ENCODE peak calls at places on chromosome 22, in six cellular contexts. P, M, A, N, Y and K are unnamed samples.

GRCh38 chr22:37225481-37225880 is 13.2 kb upstream of the SSTR3 start:
- DNase-seq in Y (no peak), N (no peak), P (no peak), A (peak; percentile 47), M (peak; percentile 20), K (no peak)

GRCh38 chr22:28884754-28885375 is 1.5 kb downstream of the ZNRF3 start:
- DNase-seq in A (no peak), N (no peak), Y (no peak), M (no peak), P (peak; percentile 16), K (no peak)

GRCh38 chr22:41256254-41256897 is 15.6 kb upstream of the CHADL start:
- DNase-seq in A (no peak), Y (no peak), P (no peak), N (no peak), M (peak; percentile 66), K (peak; percentile 45)

GRCh38 chr22:17939579-17939978 is 84.8 kb downstream of the MICAL3 start:
- DNase-seq in M (no peak), P (no peak), N (no peak), A (no peak), Y (no peak), K (no peak)

GRCh38 chr22:22702159-22702873 is 57.9 kb downstream of the GGTLC2 start:
- DNase-seq in M (no peak), Y (no peak), N (no peak), A (peak; percentile 12), P (peak; percentile 83), K (no peak)

GRCh38 chr22:16824718-16825687 is at the start of gene XKR3:
- DNase-seq in P (peak; percentile 43), A (peak; percentile 79), Y (no peak), N (peak; percentile 37), M (no peak), K (no peak)

GRCh38 chr22:38083931-38084631 is at the start of gene SLC16A8:
- DNase-seq in Y (no peak), N (no peak), M (no peak), A (no peak), P (no peak), K (no peak)

GRCh38 chr22:22027955-22028354 is 45.4 kb upstream of the TOP3B start:
- DNase-seq in Y (no peak), M (no peak), N (no peak), P (no peak), A (no peak), K (no peak)

GRCh38 chr22:29330753-29331152 is 15.3 kb upstream of the RASL10A start:
- DNase-seq in M (no peak), P (no peak), Y (no peak), A (peak; percentile 42), N (no peak), K (peak; percentile 43)

GRCh38 chr22:21446128-21446826 is 20.9 kb upstream of the TMEM191C start:
- DNase-seq in M (no peak), A (no peak), N (no peak), P (no peak), Y (no peak), K (no peak)

GRCh38 chr22:22907551-22908494 is 20.2 kb downstream of the IGLL5 start:
- DNase-seq in P (no peak), A (no peak), M (no peak), N (no peak), Y (no peak), K (no peak)

DNA sequence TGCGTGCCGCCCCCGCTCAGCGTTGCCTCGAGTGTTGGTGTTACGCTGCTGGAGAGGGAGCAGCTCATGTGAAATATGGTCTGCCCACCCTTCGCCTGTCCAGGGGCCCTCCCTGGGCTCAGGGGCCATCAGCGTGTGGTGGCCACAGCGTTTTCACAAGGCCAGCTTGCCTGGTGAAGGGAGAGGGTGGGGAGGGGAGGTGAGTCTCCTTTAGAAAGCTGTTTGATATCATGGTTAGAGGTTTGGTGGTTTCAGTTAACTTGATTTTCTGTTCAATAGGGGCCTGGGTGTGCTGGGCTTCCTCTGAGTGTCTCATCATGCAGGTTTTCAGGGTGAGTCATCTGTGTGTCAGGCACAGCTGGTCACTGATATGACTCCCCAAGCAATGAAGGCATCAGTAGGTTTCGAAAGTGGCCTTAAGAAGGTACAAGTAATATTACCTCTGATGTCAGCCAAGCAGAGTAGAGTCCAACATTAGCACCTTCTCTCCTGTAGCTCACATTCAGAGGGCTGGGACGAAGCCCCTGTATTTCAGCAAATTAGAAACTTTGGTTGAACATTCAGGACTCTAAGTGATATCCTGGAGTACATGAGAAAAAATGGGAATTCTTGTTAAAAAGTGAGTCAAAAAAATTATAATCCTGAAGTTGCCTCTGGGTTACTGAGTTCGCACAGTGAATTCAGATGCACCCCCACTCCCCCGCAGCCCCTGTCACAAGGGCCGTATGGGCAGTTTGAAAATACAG is 172.5 kb downstream of the TBC1D22A start:
- DNase-seq in Y (peak; percentile 84), M (peak; percentile 56), P (peak; percentile 90), A (peak; percentile 90), N (peak; percentile 17), K (peak; percentile 81)
- TF ChIP-seq MYC in Y (no peak), M (no peak), P (no peak), A (no peak), N (no peak), K (no peak)

GRCh38 chr22:40178417-40179409 is 988 bp downstream of the TNRC6B start:
- DNase-seq in Y (peak; percentile 31), P (peak; percentile 57), A (peak; percentile 75), M (no peak), N (no peak), K (peak; percentile 71)
- TF ChIP-seq MAX in Y (no peak), P (no peak), A (peak; percentile 4), M (no peak), N (no peak), K (no peak)

GRCh38 chr22:40116496-40117200 is 61.1 kb upstream of the TNRC6B start:
- DNase-seq in M (no peak), N (no peak), Y (no peak), P (no peak), A (no peak), K (no peak)
- TF ChIP-seq MYC in M (no peak), N (no peak), Y (no peak), P (no peak), A (no peak), K (no peak)

GRCh38 chr22:44351685-44352377 is 39.1 kb upstream of the SHISAL1 start:
- DNase-seq in P (no peak), Y (no peak), A (peak; percentile 21), M (peak; percentile 46), N (no peak), K (peak; percentile 23)
- TF ChIP-seq MAX in P (no peak), Y (no peak), A (no peak), M (no peak), N (no peak), K (no peak)

GRCh38 chr22:42695294-42695693 is 25.4 kb downstream of the A4GALT start:
- DNase-seq in M (no peak), Y (no peak), N (no peak), A (no peak), P (no peak), K (no peak)

GRCh38 chr22:42699953-42700352 is 20.7 kb downstream of the A4GALT start:
- DNase-seq in A (no peak), M (no peak), Y (no peak), N (no peak), P (no peak), K (no peak)

GRCh38 chr22:42696331-42696967 is 24.2 kb downstream of the A4GALT start:
- DNase-seq in N (no peak), Y (no peak), P (no peak), A (no peak), M (no peak), K (no peak)

GRCh38 chr22:42699281-42699681 is 21.4 kb downstream of the A4GALT start:
- DNase-seq in P (no peak), Y (no peak), A (no peak), M (no peak), N (no peak), K (no peak)

GRCh38 chr22:42697542-42698013 is 23.1 kb downstream of the A4GALT start:
- DNase-seq in P (no peak), M (peak; percentile 79), A (no peak), Y (peak; percentile 61), N (no peak), K (peak; percentile 40)
- TF ChIP-seq MYC in P (no peak), M (no peak), A (no peak), Y (no peak), N (no peak), K (no peak)

DNA sequence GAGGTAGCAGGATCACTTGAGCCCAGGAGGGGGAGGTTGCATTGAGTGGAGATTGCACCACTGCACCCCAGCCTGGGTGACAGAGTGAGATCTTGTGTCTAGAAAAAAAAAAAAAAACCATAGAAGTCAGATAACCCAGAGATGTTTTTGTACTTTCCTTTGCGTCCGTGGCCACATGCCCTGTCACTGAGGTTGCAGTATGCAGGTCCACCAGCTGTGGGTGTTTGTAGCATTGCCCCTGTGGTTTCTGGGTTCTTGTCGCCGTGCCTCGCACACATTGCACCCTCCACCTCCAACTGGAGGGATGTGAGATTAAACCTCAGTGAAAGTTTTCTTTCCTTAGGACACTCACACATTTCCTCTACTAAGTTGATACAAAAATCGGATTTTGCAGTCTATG is 70.3 kb downstream of the TNRC6B start:
- DNase-seq in A (no peak), P (no peak), M (no peak), N (no peak), Y (no peak), K (no peak)
- TF ChIP-seq MAX in A (no peak), P (no peak), M (no peak), N (no peak), Y (no peak), K (no peak)

GRCh38 chr22:48486163-48486957 is 1341.3 kb downstream of the BRD1 start:
- DNase-seq in N (no peak), Y (no peak), M (no peak), A (no peak), P (no peak), K (no peak)

GRCh38 chr22:48489551-48490512 is 1337.8 kb downstream of the BRD1 start:
- DNase-seq in P (no peak), M (no peak), N (no peak), A (no peak), Y (no peak), K (no peak)

GRCh38 chr22:48490513-48491411 is 1336.9 kb downstream of the BRD1 start:
- DNase-seq in A (no peak), Y (no peak), N (no peak), P (no peak), M (peak; percentile 25), K (no peak)

GRCh38 chr22:48488611-48489456 is 1338.8 kb downstream of the BRD1 start:
- DNase-seq in N (no peak), P (no peak), A (no peak), M (no peak), Y (no peak), K (no peak)

DNA sequence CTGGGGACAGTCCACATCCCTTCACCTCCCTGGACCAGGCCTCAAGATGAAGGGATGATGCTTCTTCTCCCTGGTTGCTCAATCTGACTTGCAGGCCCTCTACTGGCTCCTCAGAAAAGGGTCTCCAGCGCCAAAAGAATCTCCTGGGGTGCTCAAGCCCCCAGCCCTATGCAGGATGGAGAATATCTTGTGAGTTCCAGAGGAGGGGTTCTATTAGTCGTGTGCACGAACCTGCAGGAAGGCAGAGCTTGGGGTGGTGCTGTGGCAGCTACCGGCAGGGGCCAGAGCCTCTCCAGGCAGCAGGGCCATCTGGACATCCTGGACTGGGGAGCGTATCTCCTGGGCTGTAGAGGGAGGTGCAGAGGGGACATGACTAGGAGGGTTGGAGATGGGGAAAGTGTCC is 1339.5 kb downstream of the BRD1 start:
- DNase-seq in Y (no peak), P (no peak), A (no peak), N (no peak), M (peak; percentile 37), K (no peak)
- TF ChIP-seq MYC in Y (no peak), P (no peak), A (no peak), N (no peak), M (no peak), K (no peak)